ENCODE peak calls at places on chromosomes 3 and 15, in ten cellular contexts. S is right cardiac atrium; B is neuronal stem cell; N is CD8-positive, alpha-beta T cell; A is heart right ventricle; Y is breast epithelium; D is psoas muscle; Z is lung; O is RWPE2; T is hepatocyte. P is an unnamed sample.

GRCh38 chr3:190877925-190878324 is 15.4 kb upstream of the GMNC start:
- DNase-seq in S (no peak), B (no peak), N (no peak), A (no peak), Y (no peak), D (no peak), Z (no peak), O (no peak), T (no peak), P (no peak)

GRCh38 chr15:38991126-38991525 is 426.5 kb upstream of the RASGRP1 start:
- DNase-seq in S (no peak), B (peak; percentile 23), N (no peak), A (no peak), Y (no peak), D (no peak), Z (no peak), O (no peak), T (peak; percentile 38), P (no peak)

GRCh38 chr3:88003115-88003755 is 55.6 kb downstream of the CGGBP1 start:
- DNase-seq in S (no peak), B (peak; percentile 41), N (no peak), A (no peak), Y (no peak), D (no peak), Z (no peak), O (no peak), T (peak; percentile 61), P (no peak)

GRCh38 chr3:40186508-40186907 is 123.0 kb upstream of the EIF1B start:
- DNase-seq in S (no peak), B (no peak), N (no peak), A (no peak), Y (no peak), D (no peak), Z (no peak), O (no peak), T (no peak), P (no peak)

GRCh38 chr3:139319428-139320402 is 24.1 kb upstream of the MRPS22 start:
- DNase-seq in S (no peak), B (no peak), N (no peak), A (no peak), Y (no peak), D (no peak), Z (no peak), O (no peak), T (no peak), P (no peak)

GRCh38 chr3:78736863-78737262 is 1030.9 kb downstream of the ROBO1 start:
- DNase-seq in S (no peak), B (no peak), N (no peak), A (no peak), Y (no peak), D (no peak), Z (no peak), O (no peak), T (no peak), P (no peak)

GRCh38 chr3:34284959-34285358 is 486.5 kb downstream of the PDCD6IP start:
- DNase-seq in S (no peak), B (no peak), N (no peak), A (no peak), Y (no peak), D (no peak), Z (no peak), O (no peak), T (no peak), P (no peak)

GRCh38 chr3:12299026-12299425 is 10.2 kb downstream of the PPARG start:
- DNase-seq in S (no peak), B (no peak), N (no peak), A (no peak), Y (no peak), D (no peak), Z (no peak), O (no peak), T (no peak), P (no peak)

GRCh38 chr15:48580736-48581135 is 64.8 kb downstream of the FBN1 start:
- DNase-seq in S (no peak), B (no peak), N (no peak), A (no peak), Y (no peak), D (no peak), Z (no peak), O (no peak), T (no peak), P (no peak)

GRCh38 chr15:48584090-48584831 is 61.2 kb downstream of the FBN1 start:
- DNase-seq in S (no peak), B (no peak), N (no peak), A (no peak), Y (no peak), D (no peak), Z (no peak), O (no peak), T (no peak), P (no peak)

GRCh38 chr15:48579945-48580671 is 65.4 kb downstream of the FBN1 start:
- DNase-seq in S (no peak), B (no peak), N (no peak), A (no peak), Y (no peak), D (no peak), Z (no peak), O (no peak), T (no peak), P (no peak)

GRCh38 chr15:48581221-48581620 is 64.3 kb downstream of the FBN1 start:
- DNase-seq in S (no peak), B (no peak), N (no peak), A (no peak), Y (no peak), D (no peak), Z (no peak), O (no peak), T (no peak), P (no peak)

DNA sequence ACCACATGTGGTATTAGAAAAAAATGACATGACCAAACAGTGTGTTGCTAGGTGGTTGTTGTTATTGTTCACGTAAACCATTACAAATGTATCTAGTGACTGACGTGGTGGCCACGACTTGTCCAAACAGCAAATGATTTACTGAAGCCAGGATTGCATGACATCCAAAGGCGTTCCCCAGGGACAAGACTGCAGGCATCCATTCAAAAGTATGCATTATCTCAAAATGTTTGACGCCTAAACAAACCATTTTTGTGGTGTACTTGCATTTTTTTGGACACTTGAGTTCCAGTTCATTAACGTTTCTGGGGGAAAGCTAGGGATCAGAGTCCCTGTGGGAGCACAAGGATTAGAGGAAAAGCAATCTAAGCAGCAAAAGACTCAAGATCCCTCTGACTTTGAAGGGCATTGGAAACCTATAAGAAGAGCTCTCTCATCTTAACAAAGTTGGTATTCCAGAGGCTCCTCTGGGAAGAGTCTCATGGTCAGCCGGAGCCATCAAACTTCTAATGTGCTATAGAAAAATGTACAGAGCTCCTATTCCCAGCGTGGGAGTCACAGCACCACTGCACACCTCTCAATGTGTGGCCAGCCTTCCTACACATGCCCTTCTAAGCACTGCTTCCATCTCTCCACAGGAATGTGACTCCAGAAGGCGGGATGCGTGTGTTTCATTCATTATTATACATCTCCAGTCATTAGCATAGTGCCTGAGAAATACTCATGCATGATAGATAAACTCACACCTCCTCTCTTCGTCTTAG is 62.9 kb downstream of the FBN1 start:
- DNase-seq in S (peak; percentile 58), B (no peak), N (no peak), A (no peak), Y (no peak), D (no peak), Z (no peak), O (no peak), T (no peak), P (peak; percentile 43)
- H3K27ac ChIP-seq in S (no peak overlapping the region), B (no peak overlapping the region), N (no peak overlapping the region), A (peak overlapping the region; percentile 45), Y (peak overlapping the region; percentile 35), D (no peak overlapping the region), Z (no peak overlapping the region), O (no peak overlapping the region), T (peak overlapping the region; percentile 22), P (no peak overlapping the region)

GRCh38 chr3:24832878-24833277 is 338.2 kb upstream of the THRB start:
- DNase-seq in S (no peak), B (no peak), N (no peak), A (no peak), Y (no peak), D (no peak), Z (no peak), O (no peak), T (no peak), P (no peak)

GRCh38 chr3:24830230-24831152 is 335.8 kb upstream of the THRB start:
- DNase-seq in S (peak; percentile 50), B (peak; percentile 14), N (no peak), A (peak; percentile 10), Y (no peak), D (peak; percentile 45), Z (no peak), O (no peak), T (peak; percentile 49), P (no peak)

GRCh38 chr3:24829632-24830229 is 335.1 kb upstream of the THRB start:
- DNase-seq in S (peak; percentile 30), B (peak; percentile 29), N (no peak), A (peak; percentile 11), Y (no peak), D (peak; percentile 64), Z (peak; percentile 35), O (no peak), T (peak; percentile 32), P (peak; percentile 37)

GRCh38 chr3:24834442-24834841 is 339.8 kb upstream of the THRB start:
- DNase-seq in S (no peak), B (no peak), N (no peak), A (no peak), Y (no peak), D (no peak), Z (no peak), O (no peak), T (no peak), P (no peak)

DNA sequence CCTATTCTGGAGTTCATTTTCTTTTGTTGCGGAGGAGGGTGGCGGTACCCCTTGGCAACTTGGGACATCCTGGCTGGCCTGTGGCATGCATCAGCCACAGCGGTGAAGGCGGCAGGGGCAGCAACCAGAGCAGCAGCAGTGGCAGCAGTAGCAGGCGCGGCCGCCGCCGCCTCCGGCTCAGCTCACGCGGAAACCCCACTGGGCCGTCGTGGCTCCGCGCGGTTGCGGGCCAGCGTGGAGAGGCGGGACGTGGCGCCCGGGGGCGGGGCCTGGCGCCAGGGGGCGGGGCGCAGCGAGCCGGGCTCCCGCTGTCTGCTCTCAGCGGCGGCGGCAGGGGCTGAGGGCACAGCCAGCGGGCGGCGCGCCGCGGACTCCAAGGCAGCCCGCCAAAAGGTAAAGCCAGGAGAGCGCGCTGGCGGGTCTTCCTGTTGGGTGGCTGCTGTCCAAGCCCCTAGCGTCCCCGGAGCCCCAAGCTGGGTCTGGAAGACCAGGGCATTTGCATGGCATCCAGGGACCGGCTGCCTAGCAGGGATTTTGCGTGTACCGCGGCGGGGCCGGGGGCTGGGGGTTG is 334.4 kb upstream of the THRB start:
- DNase-seq in S (peak; percentile 80), B (peak; percentile 48), N (no peak), A (peak; percentile 55), Y (no peak), D (peak; percentile 74), Z (peak; percentile 30), O (no peak), T (peak; percentile 78), P (peak; percentile 11)
- H3K4me3 ChIP-seq in S (peak overlapping the region; percentile 48), B (peak overlapping the region; percentile 52), N (no peak overlapping the region), A (peak overlapping the region; percentile 53), Y (peak overlapping the region; percentile 55), D (peak overlapping the region; percentile 77), Z (no peak overlapping the region), O (no peak overlapping the region), T (peak overlapping the region; percentile 90), P (peak overlapping the region; percentile 75)

DNA sequence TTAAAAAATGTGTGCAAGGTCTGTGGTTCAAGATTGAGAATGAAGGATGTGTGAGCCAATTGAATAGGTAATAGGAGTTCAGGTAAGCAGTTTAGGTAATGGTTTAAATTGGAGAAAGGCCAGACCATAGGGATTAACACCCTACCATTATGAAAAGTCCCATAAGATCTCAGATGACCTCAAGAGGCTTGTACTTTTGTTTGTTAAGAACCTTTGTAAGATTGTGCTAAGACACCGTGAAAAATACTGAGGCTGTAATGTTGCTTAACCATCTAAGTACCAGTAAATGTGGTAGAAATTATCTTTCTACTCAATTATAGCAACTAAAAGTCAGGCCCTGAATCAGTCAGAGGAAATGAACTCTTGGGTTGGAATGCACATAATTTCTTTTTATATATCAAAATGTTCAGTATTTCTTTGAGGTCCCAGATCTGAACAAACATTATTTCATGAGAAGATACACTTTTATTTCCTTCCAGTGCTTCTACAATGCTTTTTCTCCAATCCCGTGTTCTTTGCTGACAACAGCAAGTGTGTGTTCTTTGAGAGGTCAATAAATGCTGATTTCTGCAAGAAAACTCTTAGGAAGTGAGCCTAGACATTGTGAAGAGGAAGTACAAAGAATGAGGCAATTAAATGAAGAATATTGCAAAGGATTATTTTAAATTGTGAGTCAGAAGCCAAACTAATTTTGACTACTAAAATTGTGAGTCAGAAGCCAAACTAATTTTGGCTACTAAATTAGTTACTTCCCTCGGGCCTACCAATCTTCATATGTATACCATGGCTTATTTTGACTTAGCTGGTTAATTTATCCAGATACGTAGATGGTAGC is 66.5 kb downstream of the TCF12 start:
- DNase-seq in S (no peak), B (no peak), N (no peak), A (no peak), Y (no peak), D (no peak), Z (no peak), O (no peak), T (no peak), P (no peak)
- H3K27ac ChIP-seq in S (no peak overlapping the region), B (no peak overlapping the region), N (no peak overlapping the region), A (peak overlapping the region; percentile 23), Y (no peak overlapping the region), D (no peak overlapping the region), Z (no peak overlapping the region), O (peak overlapping the region; percentile 74), T (no peak overlapping the region), P (peak overlapping the region; percentile 52)

GRCh38 chr15:45637552-45638033 is 2.8 kb downstream of the SQOR start:
- DNase-seq in S (peak; percentile 78), B (no peak), N (peak; percentile 57), A (peak; percentile 49), Y (no peak), D (peak; percentile 77), Z (peak; percentile 64), O (no peak), T (peak; percentile 71), P (no peak)
- H3K4me3 ChIP-seq in S (peak overlapping the region; percentile 36), B (no peak overlapping the region), N (peak overlapping the region; percentile 23), A (peak overlapping the region; percentile 29), Y (peak overlapping the region; percentile 17), D (peak overlapping the region; percentile 75), Z (no peak overlapping the region), O (peak overlapping the region; percentile 1), T (no peak overlapping the region), P (peak overlapping the region; percentile 21)